ENCODE peak calls at places on chromosome 5, in five cellular contexts. One of them, this sample, is unnamed.

GRCh38 chr5:2094616-2094995 is 211.9 kb upstream of the IRX4 start:
- DNase-seq in cardiac fibroblast: peak
- DNase-seq in tibial nerve: no peak
- DNase-seq in WTC11: no peak
- DNase-seq in Panc1: no peak
- DNase-seq in this sample: no peak

GRCh38 chr5:82413302-82414042 is 135.3 kb upstream of the RPS23 start:
- DNase-seq in cardiac fibroblast: peak
- DNase-seq in Panc1: no peak
- DNase-seq in tibial nerve: no peak
- DNase-seq in WTC11: no peak
- DNase-seq in this sample: no peak

GRCh38 chr5:16970826-16971225 is 34.7 kb upstream of the MYO10 start:
- DNase-seq in Panc1: no peak
- DNase-seq in WTC11: no peak
- DNase-seq in cardiac fibroblast: peak
- DNase-seq in tibial nerve: no peak
- DNase-seq in this sample: no peak

GRCh38 chr5:175282611-175283225 is 161.3 kb downstream of the DRD1 start:
- DNase-seq in WTC11: no peak
- DNase-seq in tibial nerve: no peak
- DNase-seq in Panc1: no peak
- DNase-seq in cardiac fibroblast: no peak
- DNase-seq in this sample: no peak

GRCh38 chr5:123429993-123430392 is 6.8 kb upstream of the CEP120 start:
- DNase-seq in Panc1: no peak
- DNase-seq in WTC11: no peak
- DNase-seq in cardiac fibroblast: peak
- DNase-seq in tibial nerve: no peak
- DNase-seq in this sample: no peak

GRCh38 chr5:143471041-143471509 is 67.6 kb upstream of the NR3C1 start:
- DNase-seq in Panc1: no peak
- DNase-seq in WTC11: no peak
- DNase-seq in tibial nerve: no peak
- DNase-seq in cardiac fibroblast: peak
- DNase-seq in this sample: no peak

GRCh38 chr5:98940586-98940985 is 11.8 kb upstream of the CHD1 start:
- DNase-seq in tibial nerve: no peak
- DNase-seq in Panc1: no peak
- DNase-seq in WTC11: no peak
- DNase-seq in cardiac fibroblast: peak
- DNase-seq in this sample: no peak

GRCh38 chr5:163914911-163915310 is 409.5 kb downstream of the MAT2B start:
- DNase-seq in cardiac fibroblast: no peak
- DNase-seq in tibial nerve: no peak
- DNase-seq in WTC11: no peak
- DNase-seq in Panc1: no peak
- DNase-seq in this sample: no peak

GRCh38 chr5:36236801-36237200 is 4.9 kb downstream of the NADK2 start:
- DNase-seq in cardiac fibroblast: no peak
- DNase-seq in Panc1: no peak
- DNase-seq in tibial nerve: no peak
- DNase-seq in WTC11: no peak
- DNase-seq in this sample: no peak

GRCh38 chr5:139148986-139149385 is 49.2 kb downstream of the SIL1 start:
- DNase-seq in cardiac fibroblast: no peak
- DNase-seq in tibial nerve: no peak
- DNase-seq in WTC11: no peak
- DNase-seq in Panc1: no peak
- DNase-seq in this sample: no peak
- TF ChIP-seq CTCF in cardiac fibroblast: no peak
- TF ChIP-seq CTCF in tibial nerve: no peak
- TF ChIP-seq CTCF in WTC11: no peak
- TF ChIP-seq CTCF in Panc1: no peak
- TF ChIP-seq CTCF in this sample: no peak

DNA sequence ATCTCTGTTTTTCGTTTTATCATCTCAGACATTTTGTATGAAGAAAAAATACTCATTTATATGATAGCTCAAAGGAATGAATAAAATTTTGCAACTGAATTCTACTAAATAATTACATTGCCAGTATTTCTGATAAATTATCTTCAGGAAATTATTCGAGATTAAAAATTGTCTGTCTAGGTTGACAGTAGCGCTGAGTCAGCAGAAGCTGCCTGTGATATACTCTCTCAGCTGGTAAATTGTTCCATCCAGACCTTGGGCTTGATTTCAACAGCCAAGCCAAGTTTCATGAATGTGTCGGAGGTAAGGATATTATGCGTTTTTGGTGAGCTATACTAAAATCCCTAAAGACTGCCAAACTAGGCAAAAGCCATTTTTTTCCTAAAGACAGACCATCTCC is 17.5 kb downstream of the LECT2 start:
- DNase-seq in tibial nerve: no peak
- DNase-seq in cardiac fibroblast: no peak
- DNase-seq in Panc1: no peak
- DNase-seq in WTC11: no peak
- DNase-seq in this sample: no peak
- TF ChIP-seq CTCF in tibial nerve: no peak
- TF ChIP-seq CTCF in cardiac fibroblast: no peak
- TF ChIP-seq CTCF in Panc1: no peak
- TF ChIP-seq CTCF in WTC11: no peak
- TF ChIP-seq CTCF in this sample: no peak

DNA sequence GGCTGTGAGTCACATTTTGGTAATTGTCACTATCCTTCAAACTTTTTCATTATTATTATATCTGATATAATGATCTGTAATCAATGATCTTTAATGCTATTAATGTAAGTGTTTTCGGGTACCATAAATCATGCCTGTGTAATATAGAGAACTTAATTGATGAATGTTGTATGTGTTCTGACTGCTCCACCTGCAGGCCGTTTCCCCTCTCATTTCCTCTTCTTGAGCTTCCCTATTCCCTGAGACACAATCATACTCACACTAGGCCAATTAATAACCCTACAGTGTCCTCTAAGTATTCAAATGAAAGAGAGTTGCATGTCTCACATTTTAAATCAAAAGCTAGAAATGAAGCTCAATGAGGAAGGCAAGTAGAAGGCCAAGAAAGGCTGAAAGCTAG is 420.9 kb upstream of the SGCD start:
- DNase-seq in cardiac fibroblast: no peak
- DNase-seq in tibial nerve: no peak
- DNase-seq in Panc1: no peak
- DNase-seq in WTC11: no peak
- DNase-seq in this sample: no peak
- TF ChIP-seq CTCF in cardiac fibroblast: no peak
- TF ChIP-seq CTCF in tibial nerve: no peak
- TF ChIP-seq CTCF in Panc1: no peak
- TF ChIP-seq CTCF in WTC11: no peak
- TF ChIP-seq CTCF in this sample: no peak

GRCh38 chr5:149310947-149311675 is 34.2 kb upstream of the GRPEL2 start:
- DNase-seq in WTC11: no peak
- DNase-seq in cardiac fibroblast: peak
- DNase-seq in tibial nerve: peak
- DNase-seq in Panc1: no peak
- DNase-seq in this sample: no peak
- TF ChIP-seq CTCF in WTC11: no peak
- TF ChIP-seq CTCF in cardiac fibroblast: no peak
- TF ChIP-seq CTCF in tibial nerve: no peak
- TF ChIP-seq CTCF in Panc1: no peak
- TF ChIP-seq CTCF in this sample: no peak

GRCh38 chr5:141851195-141851874 is 26.9 kb downstream of the PCDH1 start:
- DNase-seq in Panc1: no peak
- DNase-seq in tibial nerve: no peak
- DNase-seq in cardiac fibroblast: no peak
- DNase-seq in WTC11: no peak
- DNase-seq in this sample: no peak

GRCh38 chr5:141856030-141856790 is 22.0 kb downstream of the PCDH1 start:
- DNase-seq in tibial nerve: no peak
- DNase-seq in Panc1: no peak
- DNase-seq in cardiac fibroblast: no peak
- DNase-seq in WTC11: no peak
- DNase-seq in this sample: no peak

GRCh38 chr5:141852448-141852847 is 25.8 kb downstream of the PCDH1 start:
- DNase-seq in cardiac fibroblast: no peak
- DNase-seq in Panc1: no peak
- DNase-seq in WTC11: no peak
- DNase-seq in tibial nerve: no peak
- DNase-seq in this sample: no peak

GRCh38 chr5:141855265-141856029 is 22.8 kb downstream of the PCDH1 start:
- DNase-seq in cardiac fibroblast: no peak
- DNase-seq in WTC11: no peak
- DNase-seq in Panc1: no peak
- DNase-seq in tibial nerve: no peak
- DNase-seq in this sample: no peak

GRCh38 chr5:141853895-141854626 is 24.1 kb downstream of the PCDH1 start:
- DNase-seq in WTC11: peak
- DNase-seq in cardiac fibroblast: no peak
- DNase-seq in Panc1: no peak
- DNase-seq in tibial nerve: no peak
- DNase-seq in this sample: no peak
- TF ChIP-seq CTCF in WTC11: no peak
- TF ChIP-seq CTCF in cardiac fibroblast: no peak
- TF ChIP-seq CTCF in Panc1: no peak
- TF ChIP-seq CTCF in tibial nerve: no peak
- TF ChIP-seq CTCF in this sample: no peak

DNA sequence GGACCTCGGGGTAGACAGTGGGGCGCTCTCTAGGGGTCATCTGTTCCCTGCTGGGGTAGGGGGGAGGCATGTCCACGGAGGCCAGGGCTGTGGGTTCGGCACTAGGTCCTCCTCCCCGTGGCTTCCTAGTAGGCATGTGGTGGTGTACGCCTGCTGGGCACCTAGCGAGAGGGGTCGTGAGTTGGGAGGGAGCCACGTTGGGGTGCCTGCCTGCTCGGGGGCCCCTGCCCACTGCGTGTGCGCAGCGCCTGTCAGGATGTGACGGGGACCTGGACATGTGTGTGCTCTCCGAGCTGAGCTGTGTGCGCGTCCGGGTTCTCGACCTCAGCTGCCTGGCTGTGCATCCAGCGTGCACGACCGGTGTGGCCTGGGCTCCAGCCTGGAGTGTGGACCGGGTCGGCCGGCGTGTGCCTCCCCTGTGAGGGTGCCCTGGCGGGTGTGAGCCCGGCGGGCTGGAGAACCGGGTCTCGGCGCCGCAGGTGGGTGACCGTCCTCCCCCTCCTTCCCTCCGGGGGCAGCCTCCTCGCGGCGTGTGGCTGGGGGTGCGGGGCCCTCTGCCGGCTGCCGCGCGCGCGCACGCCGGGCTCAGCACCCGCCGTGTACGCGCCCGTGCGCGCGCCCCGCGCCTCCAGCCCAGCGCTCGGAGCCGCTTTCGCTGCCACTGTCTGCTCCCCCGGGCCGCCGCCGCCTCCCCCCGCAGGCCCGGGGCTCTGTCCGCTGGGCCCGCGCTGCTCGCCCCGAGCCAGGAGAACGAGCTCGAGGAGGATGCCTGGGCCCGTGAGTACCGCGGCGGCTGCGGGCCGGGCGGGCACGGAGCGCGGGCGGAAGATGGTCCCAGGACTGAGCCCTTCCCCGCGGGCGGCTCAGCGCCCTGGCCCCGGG is at the start of gene PRR7:
- DNase-seq in cardiac fibroblast: peak
- DNase-seq in tibial nerve: no peak
- DNase-seq in Panc1: no peak
- DNase-seq in WTC11: peak
- DNase-seq in this sample: no peak
- TF ChIP-seq CTCF in cardiac fibroblast: no peak
- TF ChIP-seq CTCF in tibial nerve: no peak
- TF ChIP-seq CTCF in Panc1: no peak
- TF ChIP-seq CTCF in WTC11: no peak
- TF ChIP-seq CTCF in this sample: no peak

GRCh38 chr5:170478306-170478705 is 25.5 kb upstream of the KCNIP1 start:
- DNase-seq in cardiac fibroblast: no peak
- DNase-seq in WTC11: no peak
- DNase-seq in tibial nerve: no peak
- DNase-seq in Panc1: no peak
- DNase-seq in this sample: no peak

GRCh38 chr5:170481839-170482238 is 22.0 kb upstream of the KCNIP1 start:
- DNase-seq in tibial nerve: no peak
- DNase-seq in Panc1: no peak
- DNase-seq in WTC11: no peak
- DNase-seq in cardiac fibroblast: no peak
- DNase-seq in this sample: no peak

GRCh38 chr5:170477906-170478305 is 25.9 kb upstream of the KCNIP1 start:
- DNase-seq in cardiac fibroblast: no peak
- DNase-seq in Panc1: no peak
- DNase-seq in tibial nerve: no peak
- DNase-seq in WTC11: no peak
- DNase-seq in this sample: no peak

GRCh38 chr5:170480277-170480676 is 23.5 kb upstream of the KCNIP1 start:
- DNase-seq in WTC11: no peak
- DNase-seq in Panc1: no peak
- DNase-seq in tibial nerve: no peak
- DNase-seq in cardiac fibroblast: no peak
- DNase-seq in this sample: no peak

DNA sequence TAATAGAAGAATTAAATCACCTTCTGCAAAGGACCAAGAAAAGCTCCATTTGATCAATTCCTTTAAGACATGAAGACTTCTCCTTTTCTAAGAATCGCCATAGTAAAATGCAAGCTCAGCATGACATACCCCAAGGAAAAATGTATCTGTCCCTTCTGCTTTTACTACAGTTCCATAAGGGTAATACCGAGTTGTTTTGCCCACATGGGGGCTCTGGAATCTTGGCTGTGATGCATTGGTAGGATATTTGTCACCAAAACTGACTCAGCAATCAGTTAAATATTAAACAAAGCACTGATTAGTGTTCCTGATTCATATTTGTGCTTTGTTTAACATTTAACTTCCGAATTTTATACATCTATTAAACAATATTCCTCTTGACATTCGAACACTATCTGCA is 24.3 kb upstream of the KCNIP1 start:
- DNase-seq in cardiac fibroblast: peak
- DNase-seq in WTC11: no peak
- DNase-seq in Panc1: no peak
- DNase-seq in tibial nerve: no peak
- DNase-seq in this sample: no peak
- TF ChIP-seq CTCF in cardiac fibroblast: no peak
- TF ChIP-seq CTCF in WTC11: no peak
- TF ChIP-seq CTCF in Panc1: no peak
- TF ChIP-seq CTCF in tibial nerve: no peak
- TF ChIP-seq CTCF in this sample: no peak

DNA sequence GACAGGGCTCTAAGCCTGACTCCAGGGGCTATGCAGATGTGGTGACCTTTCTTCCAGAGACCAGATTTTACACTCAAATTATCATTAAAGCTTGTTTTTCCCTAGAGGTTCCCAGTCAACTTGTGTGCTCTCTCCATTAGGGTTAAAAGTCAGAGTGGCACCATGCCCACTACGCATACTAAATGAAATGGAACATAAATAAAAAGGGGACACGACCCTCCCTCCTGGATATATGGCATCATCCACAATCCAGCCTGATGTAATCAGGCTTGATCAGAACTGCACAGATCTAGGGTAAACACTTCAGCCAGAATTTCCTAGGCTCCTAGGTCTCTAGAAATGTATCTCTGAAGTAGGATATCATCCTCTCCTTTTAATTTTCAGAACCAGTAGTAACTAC is 771.0 kb downstream of the NR2F1-AS1 start:
- DNase-seq in tibial nerve: no peak
- DNase-seq in Panc1: no peak
- DNase-seq in WTC11: no peak
- DNase-seq in cardiac fibroblast: no peak
- DNase-seq in this sample: no peak
- TF ChIP-seq CTCF in tibial nerve: no peak
- TF ChIP-seq CTCF in Panc1: no peak
- TF ChIP-seq CTCF in WTC11: no peak
- TF ChIP-seq CTCF in cardiac fibroblast: no peak
- TF ChIP-seq CTCF in this sample: no peak